ENCODE peak calls at places on chromosomes 6 and 20, in five cellular contexts. One of them, this sample, is unnamed.

GRCh38 chr20:63648190-63648589 is 5.0 kb downstream of the STMN3 start:
- DNase-seq in breast epithelium: no peak
- DNase-seq in sigmoid colon: no peak
- DNase-seq in heart left ventricle: no peak
- DNase-seq in uterus: no peak
- DNase-seq in this sample: no peak

GRCh38 chr6:140202964-140203363 is 828.5 kb upstream of the CITED2 start:
- DNase-seq in heart left ventricle: no peak
- DNase-seq in uterus: no peak
- DNase-seq in sigmoid colon: no peak
- DNase-seq in breast epithelium: no peak
- DNase-seq in this sample: no peak

GRCh38 chr20:58645277-58645968 is 5.7 kb upstream of the STX16 start:
- DNase-seq in uterus: peak; percentile 55
- DNase-seq in sigmoid colon: peak; percentile 59
- DNase-seq in breast epithelium: peak; percentile 76
- DNase-seq in heart left ventricle: no peak
- DNase-seq in this sample: peak; percentile 23

GRCh38 chr6:53831956-53832660 is 37.3 kb downstream of the LRRC1 start:
- DNase-seq in heart left ventricle: no peak
- DNase-seq in uterus: no peak
- DNase-seq in breast epithelium: no peak
- DNase-seq in sigmoid colon: no peak
- DNase-seq in this sample: no peak

GRCh38 chr6:700490-700889 is 7.6 kb upstream of the EXOC2 start:
- DNase-seq in sigmoid colon: no peak
- DNase-seq in heart left ventricle: no peak
- DNase-seq in breast epithelium: no peak
- DNase-seq in uterus: no peak
- DNase-seq in this sample: no peak

GRCh38 chr6:40733770-40734396 is 146.7 kb upstream of the LRFN2 start:
- DNase-seq in breast epithelium: no peak
- DNase-seq in sigmoid colon: no peak
- DNase-seq in uterus: no peak
- DNase-seq in heart left ventricle: no peak
- DNase-seq in this sample: no peak

GRCh38 chr6:93848011-93848620 is 428.8 kb upstream of the EPHA7 start:
- DNase-seq in sigmoid colon: no peak
- DNase-seq in breast epithelium: no peak
- DNase-seq in heart left ventricle: no peak
- DNase-seq in uterus: no peak
- DNase-seq in this sample: no peak

GRCh38 chr6:148432405-148433195 is 90.0 kb downstream of the SASH1 start:
- DNase-seq in sigmoid colon: no peak
- DNase-seq in uterus: peak; percentile 38
- DNase-seq in breast epithelium: peak; percentile 67
- DNase-seq in heart left ventricle: no peak
- DNase-seq in this sample: no peak

GRCh38 chr6:133697666-133698065 is 191.2 kb upstream of the TCF21 start:
- DNase-seq in sigmoid colon: no peak
- DNase-seq in uterus: no peak
- DNase-seq in heart left ventricle: no peak
- DNase-seq in breast epithelium: no peak
- DNase-seq in this sample: no peak

GRCh38 chr6:131510094-131510493 is 62.9 kb upstream of the ARG1 start:
- DNase-seq in sigmoid colon: no peak
- DNase-seq in breast epithelium: no peak
- DNase-seq in heart left ventricle: no peak
- DNase-seq in uterus: no peak
- DNase-seq in this sample: no peak

GRCh38 chr6:26163733-26164505 is 76.7 kb downstream of the HFE start:
- DNase-seq in breast epithelium: no peak
- DNase-seq in uterus: no peak
- DNase-seq in sigmoid colon: no peak
- DNase-seq in heart left ventricle: no peak
- DNase-seq in this sample: no peak

GRCh38 chr20:49859011-49859410 is 46.4 kb downstream of the SLC9A8 start:
- DNase-seq in uterus: no peak
- DNase-seq in breast epithelium: no peak
- DNase-seq in sigmoid colon: no peak
- DNase-seq in heart left ventricle: no peak
- DNase-seq in this sample: no peak

GRCh38 chr6:11194399-11195274 is 37.8 kb downstream of the NEDD9 start:
- DNase-seq in breast epithelium: no peak
- DNase-seq in heart left ventricle: no peak
- DNase-seq in sigmoid colon: no peak
- DNase-seq in uterus: no peak
- DNase-seq in this sample: no peak

GRCh38 chr20:313402-313801 is 11.9 kb upstream of the SOX12 start:
- DNase-seq in heart left ventricle: no peak
- DNase-seq in sigmoid colon: no peak
- DNase-seq in breast epithelium: no peak
- DNase-seq in uterus: no peak
- DNase-seq in this sample: no peak

GRCh38 chr6:47414517-47415167 is 62.9 kb upstream of the CD2AP start:
- DNase-seq in breast epithelium: no peak
- DNase-seq in sigmoid colon: no peak
- DNase-seq in heart left ventricle: no peak
- DNase-seq in uterus: no peak
- DNase-seq in this sample: no peak

GRCh38 chr20:34541264-34541901 is 17.1 kb upstream of the MAP1LC3A start:
- DNase-seq in uterus: no peak
- DNase-seq in breast epithelium: no peak
- DNase-seq in sigmoid colon: no peak
- DNase-seq in heart left ventricle: no peak
- DNase-seq in this sample: no peak

GRCh38 chr6:110731196-110731595 is 84.1 kb downstream of the CDK19 start:
- DNase-seq in uterus: no peak
- DNase-seq in breast epithelium: no peak
- DNase-seq in heart left ventricle: no peak
- DNase-seq in sigmoid colon: no peak
- DNase-seq in this sample: no peak

GRCh38 chr6:90266845-90267621 is 29.6 kb downstream of the BACH2 start:
- DNase-seq in sigmoid colon: no peak
- DNase-seq in heart left ventricle: no peak
- DNase-seq in breast epithelium: no peak
- DNase-seq in uterus: no peak
- DNase-seq in this sample: no peak

GRCh38 chr20:19880256-19881079 is 122.4 kb downstream of the RIN2 start:
- DNase-seq in uterus: no peak
- DNase-seq in heart left ventricle: no peak
- DNase-seq in sigmoid colon: no peak
- DNase-seq in breast epithelium: no peak
- DNase-seq in this sample: no peak

GRCh38 chr6:5995705-5996686 is 10.7 kb downstream of the NRN1 start:
- DNase-seq in sigmoid colon: peak; percentile 73
- DNase-seq in breast epithelium: peak; percentile 44
- DNase-seq in uterus: peak; percentile 65
- DNase-seq in heart left ventricle: peak; percentile 80
- DNase-seq in this sample: peak; percentile 66

GRCh38 chr20:20895537-20895936 is 183.1 kb upstream of the RALGAPA2 start:
- DNase-seq in sigmoid colon: no peak
- DNase-seq in breast epithelium: no peak
- DNase-seq in uterus: no peak
- DNase-seq in heart left ventricle: no peak
- DNase-seq in this sample: no peak

GRCh38 chr6:37285861-37286311 is 27.9 kb upstream of the TMEM217 start:
- DNase-seq in sigmoid colon: no peak
- DNase-seq in heart left ventricle: no peak
- DNase-seq in breast epithelium: no peak
- DNase-seq in uterus: no peak
- DNase-seq in this sample: no peak

GRCh38 chr20:64093013-64093503 is 8.9 kb upstream of the LKAAEAR1 start:
- DNase-seq in sigmoid colon: no peak
- DNase-seq in heart left ventricle: no peak
- DNase-seq in uterus: no peak
- DNase-seq in breast epithelium: no peak
- DNase-seq in this sample: no peak

GRCh38 chr20:12152996-12153395 is 235.3 kb downstream of the BTBD3 start:
- DNase-seq in uterus: no peak
- DNase-seq in sigmoid colon: no peak
- DNase-seq in breast epithelium: no peak
- DNase-seq in heart left ventricle: no peak
- DNase-seq in this sample: no peak

GRCh38 chr6:137707590-137708360 is 159.3 kb upstream of the TNFAIP3 start:
- DNase-seq in sigmoid colon: peak; percentile 85
- DNase-seq in uterus: peak; percentile 72
- DNase-seq in heart left ventricle: peak; percentile 61
- DNase-seq in breast epithelium: peak; percentile 67
- DNase-seq in this sample: peak; percentile 69

GRCh38 chr6:132513821-132514545 is 1.1 kb upstream of the STX7 start:
- DNase-seq in sigmoid colon: no peak
- DNase-seq in breast epithelium: no peak
- DNase-seq in heart left ventricle: no peak
- DNase-seq in uterus: no peak
- DNase-seq in this sample: no peak

GRCh38 chr6:31004794-31005193 is 5.5 kb upstream of the MUC22 start:
- DNase-seq in heart left ventricle: no peak
- DNase-seq in breast epithelium: no peak
- DNase-seq in uterus: no peak
- DNase-seq in sigmoid colon: no peak
- DNase-seq in this sample: no peak

DNA sequence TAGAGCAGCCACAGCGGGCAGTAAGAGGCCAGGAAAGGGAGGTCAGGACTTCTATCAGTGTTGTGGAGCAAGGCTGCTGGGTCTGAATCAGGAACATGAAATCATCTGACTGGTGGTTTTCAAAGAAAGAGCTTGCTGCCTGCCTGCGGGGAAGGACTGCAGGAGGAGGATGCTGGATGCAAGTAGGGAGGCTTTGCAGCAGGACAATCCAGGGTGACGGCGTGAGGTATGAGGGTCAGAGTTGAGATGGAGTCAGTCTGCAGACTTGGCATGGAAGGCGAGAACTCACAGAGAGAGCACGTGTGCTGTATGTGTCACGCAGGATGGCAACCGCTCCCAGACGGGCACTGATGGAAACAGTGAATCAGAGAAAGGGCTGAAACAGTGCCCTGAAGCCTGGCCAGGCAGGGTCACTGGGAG is 59.2 kb upstream of the CD93 start:
- DNase-seq in uterus: peak; percentile 38
- DNase-seq in breast epithelium: no peak
- DNase-seq in heart left ventricle: no peak
- DNase-seq in sigmoid colon: peak; percentile 60
- DNase-seq in this sample: peak; percentile 46
- H3K4me1 ChIP-seq in uterus: no peaks in the 10 kb centered on the region
- H3K4me1 ChIP-seq in breast epithelium: peaks cover 5% of the 10 kb centered on the region
- H3K4me1 ChIP-seq in heart left ventricle: peaks cover 97% of the 10 kb centered on the region
- H3K4me1 ChIP-seq in sigmoid colon: no peaks in the 10 kb centered on the region
- H3K4me1 ChIP-seq in this sample: peaks cover 3% of the 10 kb centered on the region

DNA sequence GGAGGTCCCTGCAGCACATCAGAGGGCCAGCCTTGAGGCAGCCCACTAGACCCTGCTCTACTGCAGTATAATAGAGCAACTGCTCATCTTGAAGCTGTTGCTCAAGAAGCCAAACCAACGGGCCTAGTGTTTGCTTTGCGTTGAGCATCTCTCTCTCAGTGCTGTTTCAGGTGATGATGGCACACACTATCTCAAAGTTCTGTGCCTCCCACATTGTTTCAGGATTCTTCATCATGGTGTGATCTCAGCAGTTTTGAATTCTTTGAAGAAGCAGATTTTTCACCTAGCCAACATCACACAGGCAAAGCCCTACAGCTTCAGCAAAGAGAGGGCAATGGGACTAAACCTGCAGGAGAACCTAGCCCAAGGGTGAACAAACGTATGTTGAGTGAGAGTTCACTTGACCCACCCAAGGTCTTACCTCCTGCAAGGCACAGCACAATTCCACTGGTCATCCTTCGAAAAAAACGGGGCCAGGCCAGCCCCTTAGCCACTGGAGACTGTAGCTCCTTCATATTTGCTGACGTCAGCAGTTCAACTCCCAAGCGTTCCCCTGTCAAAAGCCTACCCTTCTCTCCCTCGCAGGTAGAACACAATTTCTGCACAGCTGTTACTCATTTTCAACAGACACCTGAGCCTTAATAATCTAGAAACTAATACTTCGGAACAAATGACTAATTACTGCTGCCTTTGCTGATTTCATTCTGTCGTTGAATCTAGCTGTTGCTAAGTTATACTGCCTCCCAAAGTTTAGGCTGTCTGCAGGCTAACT is 15.8 kb downstream of the MYB start:
- DNase-seq in uterus: no peak
- DNase-seq in heart left ventricle: no peak
- DNase-seq in breast epithelium: no peak
- DNase-seq in sigmoid colon: no peak
- DNase-seq in this sample: no peak
- H3K4me3 ChIP-seq in uterus: no peak overlapping the region
- H3K4me3 ChIP-seq in heart left ventricle: no peak overlapping the region
- H3K4me3 ChIP-seq in breast epithelium: no peak overlapping the region
- H3K4me3 ChIP-seq in sigmoid colon: no peak overlapping the region
- H3K4me3 ChIP-seq in this sample: no peak overlapping the region

GRCh38 chr6:116436586-116436985 is 24.6 kb upstream of the CALHM6 start:
- DNase-seq in uterus: no peak
- DNase-seq in sigmoid colon: no peak
- DNase-seq in heart left ventricle: no peak
- DNase-seq in breast epithelium: no peak
- DNase-seq in this sample: no peak

GRCh38 chr6:116430860-116431259 is 30.3 kb upstream of the CALHM6 start:
- DNase-seq in breast epithelium: no peak
- DNase-seq in heart left ventricle: no peak
- DNase-seq in uterus: no peak
- DNase-seq in sigmoid colon: no peak
- DNase-seq in this sample: no peak

GRCh38 chr6:116434056-116434725 is 27.0 kb upstream of the CALHM6 start:
- DNase-seq in uterus: no peak
- DNase-seq in breast epithelium: no peak
- DNase-seq in heart left ventricle: no peak
- DNase-seq in sigmoid colon: no peak
- DNase-seq in this sample: no peak

GRCh38 chr6:116431964-116432595 is 29.1 kb upstream of the CALHM6 start:
- DNase-seq in breast epithelium: no peak
- DNase-seq in heart left ventricle: no peak
- DNase-seq in uterus: no peak
- DNase-seq in sigmoid colon: no peak
- DNase-seq in this sample: no peak

GRCh38 chr6:116433313-116433712 is 27.9 kb upstream of the CALHM6 start:
- DNase-seq in heart left ventricle: no peak
- DNase-seq in uterus: no peak
- DNase-seq in sigmoid colon: no peak
- DNase-seq in breast epithelium: no peak
- DNase-seq in this sample: no peak
- TF ChIP-seq CTCF in heart left ventricle: no peak
- TF ChIP-seq CTCF in uterus: no peak
- TF ChIP-seq CTCF in sigmoid colon: no peak
- TF ChIP-seq CTCF in breast epithelium: no peak
- TF ChIP-seq CTCF in this sample: no peak

DNA sequence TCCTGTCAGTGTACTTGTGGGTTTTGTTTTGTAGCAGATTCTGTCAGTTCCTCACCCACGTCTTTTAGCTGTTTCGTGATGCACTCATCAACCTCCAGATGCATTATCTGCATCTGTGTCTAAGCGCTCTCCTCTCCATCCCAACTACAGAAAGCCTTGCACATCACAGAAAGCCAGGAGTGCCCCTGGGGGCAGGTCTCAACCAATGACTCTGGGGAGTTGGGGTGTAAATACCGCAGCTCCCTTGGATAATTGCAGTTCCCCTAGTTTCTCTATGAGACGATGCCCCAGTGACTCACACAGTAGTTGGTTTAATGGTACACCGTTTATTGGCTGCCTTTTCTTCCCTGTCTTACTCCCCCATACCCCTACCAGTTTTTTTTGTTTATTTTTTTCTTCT is 158.1 kb downstream of the SOX4 start:
- DNase-seq in sigmoid colon: no peak
- DNase-seq in uterus: no peak
- DNase-seq in heart left ventricle: no peak
- DNase-seq in breast epithelium: no peak
- DNase-seq in this sample: no peak
- H3K4me1 ChIP-seq in sigmoid colon: peaks cover 46% of the 10 kb centered on the region
- H3K4me1 ChIP-seq in uterus: no peaks in the 10 kb centered on the region
- H3K4me1 ChIP-seq in heart left ventricle: no peaks in the 10 kb centered on the region
- H3K4me1 ChIP-seq in breast epithelium: no peaks in the 10 kb centered on the region
- H3K4me1 ChIP-seq in this sample: no peaks in the 10 kb centered on the region